ENCODE peak calls at places on chromosome 6, in ten cellular contexts. J, A, K, T, W, P, C, I, Z and E are unnamed samples.

GRCh38 chr6:89145461-89145961 is 344 bp upstream of the PM20D2 start:
- DNase-seq in J (peak; percentile 50), A (peak; percentile 59), K (no peak), T (no peak), W (no peak), P (no peak), C (no peak), I (no peak), Z (no peak), E (no peak)

GRCh38 chr6:5557506-5557905 is 296.2 kb downstream of the FARS2 start:
- DNase-seq in J (no peak), A (peak; percentile 72), K (no peak), T (no peak), W (no peak), P (no peak), C (no peak), I (no peak), Z (no peak), E (no peak)

GRCh38 chr6:381742-382461 is 9.7 kb upstream of the IRF4 start:
- DNase-seq in J (no peak), A (no peak), K (no peak), T (no peak), W (no peak), P (peak; percentile 86), C (no peak), I (no peak), Z (no peak), E (no peak)

GRCh38 chr6:23647045-23647444 is 479.0 kb upstream of the NRSN1 start:
- DNase-seq in J (no peak), A (no peak), K (no peak), T (no peak), W (no peak), P (no peak), C (no peak), I (no peak), Z (no peak), E (no peak)

GRCh38 chr6:159714404-159714803 is 12.9 kb upstream of the WTAP start:
- DNase-seq in J (no peak), A (peak; percentile 65), K (no peak), T (no peak), W (no peak), P (no peak), C (no peak), I (no peak), Z (no peak), E (no peak)

GRCh38 chr6:36928547-36928918 is 26.0 kb upstream of the PI16 start:
- DNase-seq in J (no peak), A (no peak), K (no peak), T (no peak), W (no peak), P (no peak), C (no peak), I (no peak), Z (no peak), E (peak; percentile 43)

GRCh38 chr6:149915970-149916865 is 6.7 kb downstream of the RAET1G start:
- DNase-seq in J (no peak), A (no peak), K (no peak), T (no peak), W (no peak), P (peak; percentile 65), C (no peak), I (no peak), Z (no peak), E (no peak)

GRCh38 chr6:111841822-111842221 is 31.4 kb downstream of the FYN start:
- DNase-seq in J (peak; percentile 75), A (no peak), K (no peak), T (no peak), W (peak; percentile 44), P (no peak), C (no peak), I (peak; percentile 68), Z (no peak), E (no peak)

GRCh38 chr6:52511163-52511562 is 65.7 kb downstream of the TRAM2 start:
- DNase-seq in J (no peak), A (no peak), K (no peak), T (no peak), W (no peak), P (no peak), C (no peak), I (no peak), Z (no peak), E (no peak)

GRCh38 chr6:46421239-46421638 is 70.0 kb downstream of the RCAN2 start:
- DNase-seq in J (peak; percentile 36), A (no peak), K (no peak), T (no peak), W (no peak), P (no peak), C (no peak), I (no peak), Z (no peak), E (no peak)

GRCh38 chr6:35231563-35231962 is 17.8 kb downstream of the SCUBE3 start:
- DNase-seq in J (no peak), A (no peak), K (no peak), T (no peak), W (no peak), P (no peak), C (no peak), I (no peak), Z (no peak), E (no peak)

GRCh38 chr6:134176283-134176975 is 124.0 kb upstream of the SLC2A12 start:
- DNase-seq in J (peak; percentile 70), A (no peak), K (peak; percentile 64), T (peak; percentile 63), W (peak; percentile 49), P (no peak), C (no peak), I (no peak), Z (peak; percentile 34), E (peak; percentile 41)

GRCh38 chr6:152399409-152399808 is 237.8 kb downstream of the SYNE1 start:
- DNase-seq in J (no peak), A (no peak), K (peak; percentile 23), T (no peak), W (no peak), P (no peak), C (no peak), I (peak; percentile 81), Z (no peak), E (no peak)

GRCh38 chr6:170020041-170020583 is 268.7 kb downstream of the ERMARD start:
- DNase-seq in J (peak; percentile 29), A (no peak), K (no peak), T (no peak), W (no peak), P (no peak), C (no peak), I (no peak), Z (no peak), E (no peak)

GRCh38 chr6:89252902-89253301 is 35.7 kb upstream of the GABRR1 start:
- DNase-seq in J (no peak), A (no peak), K (no peak), T (no peak), W (no peak), P (no peak), C (no peak), I (no peak), Z (no peak), E (no peak)

GRCh38 chr6:85062884-85063283 is 298.5 kb upstream of the TBX18 start:
- DNase-seq in J (no peak), A (no peak), K (no peak), T (no peak), W (no peak), P (no peak), C (no peak), I (no peak), Z (no peak), E (no peak)

GRCh38 chr6:87714093-87714809 is 12.2 kb upstream of the AKIRIN2 start:
- DNase-seq in J (peak; percentile 89), A (no peak), K (no peak), T (no peak), W (no peak), P (no peak), C (no peak), I (peak; percentile 81), Z (no peak), E (no peak)

GRCh38 chr6:68559716-68560115 is 75.4 kb upstream of the ADGRB3 start:
- DNase-seq in J (peak; percentile 65), A (peak; percentile 86), K (no peak), T (peak; percentile 21), W (no peak), P (no peak), C (no peak), I (no peak), Z (no peak), E (peak; percentile 65)

GRCh38 chr6:119077643-119078448 is 618 bp downstream of the FAM184A start:
- DNase-seq in J (peak; percentile 11), A (peak; percentile 70), K (peak; percentile 32), T (peak; percentile 40), W (peak; percentile 11), P (no peak), C (peak; percentile 29), I (no peak), Z (no peak), E (peak; percentile 61)

GRCh38 chr6:116764961-116765841 is at the start of gene FAM162B:
- DNase-seq in J (no peak), A (peak; percentile 43), K (peak; percentile 39), T (peak; percentile 77), W (peak; percentile 74), P (no peak), C (no peak), I (no peak), Z (no peak), E (peak; percentile 53)

GRCh38 chr6:114827135-114827534 is 484.3 kb upstream of the HS3ST5 start:
- DNase-seq in J (no peak), A (no peak), K (no peak), T (no peak), W (no peak), P (no peak), C (no peak), I (no peak), Z (no peak), E (no peak)

GRCh38 chr6:143286280-143286795 is 164.2 kb downstream of the ADAT2 start:
- DNase-seq in J (peak; percentile 23), A (no peak), K (no peak), T (no peak), W (no peak), P (no peak), C (no peak), I (no peak), Z (no peak), E (no peak)